ENCODE peak calls at places on chromosomes 5 and 9, in four cellular contexts. Y, I, L and M are unnamed samples.

GRCh38 chr9:117649126-117649525 is 55.1 kb upstream of the TLR4 start:
- DNase-seq in Y (no peak), I (no peak), L (peak), M (no peak)

GRCh38 chr5:143220748-143221211 is 182.7 kb downstream of the NR3C1 start:
- DNase-seq in Y (no peak), I (no peak), L (no peak), M (no peak)

GRCh38 chr5:71887680-71888079 is 168.6 kb downstream of the CARTPT start:
- DNase-seq in Y (peak), I (no peak), L (peak), M (peak)

GRCh38 chr9:37104183-37104889 is 16.0 kb upstream of the ZCCHC7 start:
- DNase-seq in Y (no peak), I (no peak), L (peak), M (no peak)

GRCh38 chr5:112614986-112615385 is 122.7 kb upstream of the APC start:
- DNase-seq in Y (no peak), I (no peak), L (no peak), M (no peak)

GRCh38 chr9:13149454-13149853 is 130.0 kb downstream of the MPDZ start:
- DNase-seq in Y (no peak), I (no peak), L (no peak), M (no peak)

GRCh38 chr9:77647659-77648457 is at the start of gene GNA14:
- DNase-seq in Y (peak), I (peak), L (peak), M (no peak)

GRCh38 chr9:129221233-129221632 is 43.2 kb upstream of the IER5L start:
- DNase-seq in Y (no peak), I (no peak), L (no peak), M (no peak)

GRCh38 chr5:137705106-137705505 is 30.8 kb downstream of the KLHL3 start:
- DNase-seq in Y (no peak), I (no peak), L (no peak), M (no peak)

GRCh38 chr9:136552117-136552685 is 6.4 kb upstream of the NOTCH1 start:
- DNase-seq in Y (no peak), I (no peak), L (peak), M (no peak)

GRCh38 chr5:180639743-180640300 is 9.6 kb downstream of the FLT4 start:
- DNase-seq in Y (no peak), I (no peak), L (no peak), M (no peak)

GRCh38 chr5:151449836-151450235 is 2.4 kb downstream of the SLC36A1 start:
- DNase-seq in Y (no peak), I (no peak), L (no peak), M (no peak)

GRCh38 chr5:149322518-149322917 is 22.8 kb upstream of the GRPEL2 start:
- DNase-seq in Y (no peak), I (no peak), L (no peak), M (no peak)

GRCh38 chr9:129495422-129496186 is 125.3 kb downstream of the C9orf50 start:
- DNase-seq in Y (peak), I (peak), L (peak), M (peak)

GRCh38 chr5:42912184-42912766 is 100.6 kb upstream of the SELENOP start:
- DNase-seq in Y (peak), I (no peak), L (peak), M (peak)

GRCh38 chr5:534006-534742 is 9.9 kb upstream of the SLC9A3 start:
- DNase-seq in Y (no peak), I (no peak), L (no peak), M (no peak)

DNA sequence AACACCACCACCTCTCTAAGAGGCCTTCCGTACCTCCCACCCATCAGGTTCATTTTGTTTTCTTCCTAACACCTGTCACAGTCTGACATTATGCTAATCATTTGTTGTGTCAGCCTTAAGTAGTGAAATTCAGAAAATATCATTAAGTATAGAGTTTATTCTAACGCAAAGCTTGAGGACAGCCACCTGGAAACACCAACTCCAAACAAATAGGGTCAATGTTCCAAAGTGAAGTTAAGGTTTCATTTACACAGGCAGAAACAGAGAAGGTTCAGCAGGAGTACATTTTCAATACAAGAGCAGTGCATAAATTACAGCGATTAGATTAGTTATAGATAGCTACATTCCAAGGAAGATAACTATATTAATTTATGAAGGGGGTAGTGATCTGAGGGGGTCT is 1.3 kb upstream of the SMC5 start:
- DNase-seq in Y (no peak), I (no peak), L (no peak), M (no peak)
- H3K4me3 ChIP-seq in Y (no peak), I (no peak), L (peak), M (peak)

GRCh38 chr9:35905912-35906679 is at the start of gene HRCT1:
- DNase-seq in Y (no peak), I (no peak), L (peak), M (no peak)
- H3K4me3 ChIP-seq in Y (no peak), I (no peak), L (peak), M (no peak)

DNA sequence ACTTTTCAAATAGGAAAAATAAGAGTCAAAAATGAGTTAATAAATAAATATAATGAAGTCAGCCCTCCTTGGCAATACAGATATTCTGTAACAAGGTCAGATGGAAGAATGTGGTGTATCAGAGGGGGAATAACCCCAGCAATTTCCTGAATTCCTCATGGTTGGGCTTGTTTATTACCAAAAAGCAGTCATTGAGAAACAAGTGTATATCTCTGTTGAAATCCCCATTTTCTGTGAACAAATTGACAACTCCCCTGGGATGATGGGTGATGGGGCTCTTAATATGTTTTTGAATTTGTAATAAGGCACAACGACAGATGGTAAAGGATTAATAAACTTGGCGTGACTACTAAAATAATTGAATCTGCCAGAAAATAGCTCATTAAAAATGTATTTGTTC is 34.1 kb downstream of the THBS4 start:
- DNase-seq in Y (no peak), I (no peak), L (peak), M (no peak)
- H3K4me3 ChIP-seq in Y (no peak), I (no peak), L (no peak), M (no peak)

GRCh38 chr9:110157812-110158629 is 49.9 kb downstream of the C9orf152 start:
- DNase-seq in Y (no peak), I (no peak), L (no peak), M (peak)

GRCh38 chr9:110160685-110161084 is 47.3 kb downstream of the C9orf152 start:
- DNase-seq in Y (no peak), I (no peak), L (no peak), M (no peak)

GRCh38 chr9:110156902-110157301 is 51.1 kb downstream of the C9orf152 start:
- DNase-seq in Y (no peak), I (no peak), L (peak), M (no peak)

GRCh38 chr9:110160163-110160562 is 47.8 kb downstream of the C9orf152 start:
- DNase-seq in Y (no peak), I (no peak), L (peak), M (no peak)

GRCh38 chr9:110161940-110162339 is 46.0 kb downstream of the C9orf152 start:
- DNase-seq in Y (no peak), I (no peak), L (no peak), M (no peak)
- H3K4me3 ChIP-seq in Y (no peak), I (no peak), L (no peak), M (no peak)

GRCh38 chr5:108415726-108416125 is 33.8 kb upstream of the FBXL17 start:
- DNase-seq in Y (no peak), I (no peak), L (no peak), M (no peak)

DNA sequence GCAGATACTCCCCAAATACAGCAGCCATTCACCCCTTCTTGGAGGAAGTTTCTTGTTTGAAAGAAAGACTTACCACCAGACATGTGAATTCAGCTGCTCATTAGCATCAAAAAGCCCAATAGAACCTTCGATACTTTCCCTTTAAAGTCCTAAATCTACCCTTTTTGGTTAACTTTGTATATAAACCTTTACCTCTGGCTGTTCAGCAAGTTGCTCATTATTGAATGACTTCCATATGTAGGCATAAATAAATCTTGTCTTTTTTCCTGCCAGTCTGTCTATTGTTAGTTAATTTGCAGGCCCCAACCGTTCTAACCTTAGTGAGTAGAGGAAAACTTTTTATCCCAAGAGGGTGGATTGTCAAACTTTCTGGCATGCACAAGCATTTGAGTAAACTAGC is 27.9 kb upstream of the FBXL17 start:
- DNase-seq in Y (peak), I (no peak), L (no peak), M (peak)
- H3K4me3 ChIP-seq in Y (peak), I (no peak), L (no peak), M (no peak)

GRCh38 chr5:76332620-76333170 is 70.4 kb upstream of the IQGAP2 start:
- DNase-seq in Y (no peak), I (no peak), L (no peak), M (no peak)

GRCh38 chr5:76326559-76327351 is 76.3 kb upstream of the IQGAP2 start:
- DNase-seq in Y (peak), I (peak), L (no peak), M (peak)

GRCh38 chr5:76329346-76329745 is 73.7 kb upstream of the IQGAP2 start:
- DNase-seq in Y (no peak), I (no peak), L (no peak), M (no peak)

GRCh38 chr5:76332102-76332501 is 71.0 kb upstream of the IQGAP2 start:
- DNase-seq in Y (peak), I (no peak), L (no peak), M (no peak)

GRCh38 chr5:76331139-76331538 is 71.9 kb upstream of the IQGAP2 start:
- DNase-seq in Y (peak), I (no peak), L (no peak), M (no peak)
- H3K4me3 ChIP-seq in Y (peak), I (no peak), L (no peak), M (no peak)

DNA sequence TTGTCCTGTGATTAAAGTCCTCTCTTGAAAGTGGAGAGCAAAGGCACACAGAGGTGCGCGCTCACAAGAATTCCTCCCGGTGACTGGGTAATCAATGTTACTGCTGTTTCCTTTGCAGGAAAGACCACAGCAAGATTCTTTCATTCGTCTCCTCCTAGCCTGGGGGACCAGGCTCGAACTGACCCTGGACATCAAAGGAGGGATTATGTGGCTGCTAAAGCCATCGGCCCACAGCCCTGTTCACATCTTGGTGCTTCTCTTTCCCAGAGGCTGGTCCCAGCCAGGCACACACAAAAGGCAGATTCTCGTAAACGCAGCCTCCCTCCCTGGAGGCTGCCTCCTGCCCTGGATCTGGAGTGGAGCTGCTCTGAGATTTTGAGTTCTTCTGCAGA is 230.9 kb downstream of the FANCC start:
- DNase-seq in Y (peak), I (no peak), L (no peak), M (no peak)
- H3K4me3 ChIP-seq in Y (no peak), I (no peak), L (no peak), M (no peak)

DNA sequence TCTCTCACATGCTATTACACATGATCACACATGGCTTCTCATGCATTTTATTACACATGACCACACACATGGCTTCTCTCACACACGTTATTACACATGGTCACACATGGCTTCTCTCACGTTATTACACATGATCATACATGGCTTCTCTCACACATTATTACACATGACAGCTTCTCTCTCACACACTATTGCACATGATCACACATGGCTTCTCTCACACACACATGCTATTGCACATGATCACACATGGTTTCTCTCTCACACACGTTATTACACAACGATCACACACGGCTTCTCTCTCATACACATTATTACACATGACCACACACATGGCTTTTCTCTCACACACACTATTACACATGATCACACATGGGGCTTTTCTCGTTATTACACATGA is 954 bp upstream of the SLC45A2 start:
- DNase-seq in Y (no peak), I (no peak), L (no peak), M (no peak)
- H3K4me3 ChIP-seq in Y (no peak), I (no peak), L (no peak), M (no peak)